ENCODE peak calls at places on chromosomes 11 and 22, in four cellular contexts. H is keratinocyte, B is tibial nerve, G is right lobe of liver. V is an unnamed sample.

GRCh38 chr11:72328366-72329224 is 84.6 kb upstream of the PHOX2A start:
- DNase-seq in G (no peak), H (no peak), B (no peak), V (no peak)

GRCh38 chr22:37999640-38000272 is 15.4 kb upstream of the SOX10 start:
- DNase-seq in B (no peak), H (peak; percentile 88), G (no peak), V (no peak)

GRCh38 chr11:12862761-12863469 is 146.2 kb upstream of the RASSF10 start:
- DNase-seq in B (peak; percentile 38), G (peak; percentile 34), H (no peak), V (no peak)

GRCh38 chr11:83317757-83318548 is 31.8 kb upstream of the CCDC90B start:
- DNase-seq in H (no peak), G (no peak), B (no peak), V (no peak)

GRCh38 chr11:67352546-67353316 is 615 bp downstream of the POLD4 start:
- DNase-seq in H (no peak), G (peak; percentile 61), B (no peak), V (no peak)

GRCh38 chr22:32802291-32802826 is 854 bp downstream of the TIMP3 start:
- DNase-seq in G (no peak), B (no peak), H (no peak), V (no peak)

GRCh38 chr11:37504066-37504611 is 906.1 kb upstream of the RAG2 start:
- DNase-seq in B (no peak), H (peak; percentile 21), G (no peak), V (no peak)

GRCh38 chr11:39678996-39679395 is 1780.5 kb downstream of the LRRC4C start:
- DNase-seq in H (no peak), G (no peak), B (no peak), V (no peak)

GRCh38 chr22:29146101-29146560 is 59.6 kb upstream of the EMID1 start:
- DNase-seq in G (no peak), H (no peak), B (no peak), V (no peak)

GRCh38 chr22:45284705-45285305 is at the start of gene UPK3A:
- DNase-seq in H (no peak), B (no peak), G (peak; percentile 84), V (no peak)

GRCh38 chr22:28718044-28718443 is 23.6 kb downstream of the CHEK2 start:
- DNase-seq in G (no peak), H (no peak), B (no peak), V (no peak)

GRCh38 chr22:47296405-47297260 is 534.2 kb downstream of the TBC1D22A start:
- DNase-seq in H (no peak), B (no peak), G (no peak), V (peak; percentile 52)

GRCh38 chr11:134052988-134053945 is 15.6 kb upstream of the JAM3 start:
- DNase-seq in B (no peak), G (no peak), H (no peak), V (no peak)

GRCh38 chr22:38230108-38230825 is 28.5 kb downstream of the MAFF start:
- DNase-seq in G (peak; percentile 51), H (no peak), B (no peak), V (no peak)

GRCh38 chr11:132784441-132784840 is 747.9 kb downstream of the OPCML start:
- DNase-seq in G (no peak), H (no peak), B (no peak), V (no peak)

GRCh38 chr22:31211504-31211861 is 615 bp upstream of the LIMK2 start:
- DNase-seq in H (no peak), G (no peak), B (no peak), V (no peak)

GRCh38 chr11:131745405-131745804 is 375.0 kb downstream of the NTM start:
- DNase-seq in B (no peak), G (no peak), H (no peak), V (no peak)

GRCh38 chr11:43788394-43788793 is 92.2 kb upstream of the ALKBH3 start:
- DNase-seq in G (no peak), B (no peak), H (no peak), V (no peak)

GRCh38 chr11:122099345-122100045 is 16.5 kb downstream of the BLID start:
- DNase-seq in H (no peak), G (no peak), B (no peak), V (no peak)

GRCh38 chr11:96303067-96303466 is 39.9 kb downstream of the MAML2 start:
- DNase-seq in G (no peak), B (no peak), H (no peak), V (no peak)

GRCh38 chr22:47129902-47130301 is 367.5 kb downstream of the TBC1D22A start:
- DNase-seq in G (peak; percentile 18), H (peak; percentile 62), B (no peak), V (no peak)

GRCh38 chr11:131910491-131911387 is 540.3 kb downstream of the NTM start:
- DNase-seq in G (no peak), B (no peak), H (no peak), V (no peak)

GRCh38 chr11:78228467-78228866 is 39.7 kb downstream of the USP35 start:
- DNase-seq in H (no peak), B (no peak), G (no peak), V (peak; percentile 56)

GRCh38 chr22:35648066-35649025 is at the start of gene APOL6:
- DNase-seq in G (peak; percentile 39), B (no peak), H (no peak), V (no peak)

GRCh38 chr11:58495906-58496305 is 12.0 kb downstream of the OR5B21 start:
- DNase-seq in B (no peak), H (no peak), G (no peak), V (no peak)

GRCh38 chr11:11313426-11313825 is 39.6 kb downstream of the CSNK2A3 start:
- DNase-seq in G (peak; percentile 57), H (peak; percentile 50), B (no peak), V (peak; percentile 62)

GRCh38 chr11:88353386-88353785 is 15.8 kb upstream of the CTSC start:
- DNase-seq in H (no peak), B (no peak), G (no peak), V (no peak)

GRCh38 chr11:118956094-118956846 is at the start of gene UPK2:
- DNase-seq in B (peak; percentile 77), H (peak; percentile 36), G (peak; percentile 91), V (peak; percentile 89)

GRCh38 chr11:127648604-127649003 is 648.0 kb upstream of the KIRREL3 start:
- DNase-seq in G (no peak), H (no peak), B (no peak), V (no peak)

GRCh38 chr11:127651175-127651887 is 650.8 kb upstream of the KIRREL3 start:
- DNase-seq in H (no peak), B (no peak), G (no peak), V (no peak)

GRCh38 chr11:127651888-127652221 is 651.3 kb upstream of the KIRREL3 start:
- DNase-seq in H (no peak), B (no peak), G (no peak), V (no peak)

GRCh38 chr11:127649071-127649470 is 648.5 kb upstream of the KIRREL3 start:
- DNase-seq in B (no peak), G (no peak), H (no peak), V (no peak)

DNA sequence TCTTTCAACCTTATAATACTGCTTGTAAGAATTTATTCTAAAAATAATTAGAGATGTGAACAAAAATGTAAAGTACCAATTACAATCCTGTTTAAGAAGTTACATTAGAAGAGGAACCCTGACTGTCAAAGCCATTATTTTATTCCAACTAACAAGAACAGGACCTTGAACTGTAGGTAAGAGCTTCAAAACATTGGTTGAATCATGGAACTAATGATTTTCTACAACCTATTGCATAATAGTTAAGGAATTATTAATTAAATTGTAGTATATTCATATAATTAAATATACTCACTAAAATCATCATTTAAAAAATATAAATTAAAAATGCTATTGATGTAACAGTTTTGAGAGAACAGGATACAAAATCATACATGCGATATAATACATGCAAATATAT is 649.4 kb upstream of the KIRREL3 start:
- DNase-seq in G (no peak), H (no peak), B (no peak), V (no peak)
- H3K9me3 ChIP-seq in G (no peaks in the 10 kb centered on the region), H (no peaks in the 10 kb centered on the region), B (no peaks in the 10 kb centered on the region), V (no peaks in the 10 kb centered on the region)

DNA sequence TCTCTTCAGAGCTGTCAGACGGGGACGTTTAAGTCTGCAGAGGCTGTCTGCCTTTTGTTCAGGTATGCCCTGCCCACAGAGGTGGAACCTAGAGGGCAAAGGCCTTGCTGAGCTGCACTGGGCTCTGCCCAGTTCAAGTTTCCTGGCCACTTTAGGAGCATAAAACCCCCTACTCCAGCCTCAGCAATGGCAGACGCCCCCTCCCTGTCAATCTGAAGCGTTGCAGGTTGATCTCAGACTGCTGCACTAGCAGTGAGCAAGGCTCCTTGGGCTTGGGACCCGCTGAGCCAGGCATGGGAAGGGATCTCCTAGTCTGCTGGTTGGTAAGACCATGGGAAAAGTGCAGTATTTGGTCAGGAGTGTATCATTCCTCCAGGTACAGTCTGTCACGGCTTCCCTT is 66.6 kb upstream of the TP53I11 start:
- DNase-seq in B (no peak), G (no peak), H (no peak), V (no peak)
- TF ChIP-seq CTCF in B (no peak), G (no peak), H (no peak), V (no peak)

GRCh38 chr22:23213031-23213555 is 32.8 kb downstream of the BCR start:
- DNase-seq in G (peak; percentile 16), B (no peak), H (no peak), V (no peak)

GRCh38 chr22:23212061-23213030 is 32.0 kb downstream of the BCR start:
- DNase-seq in H (no peak), G (peak; percentile 8), B (no peak), V (no peak)

GRCh38 chr22:23215294-23216204 is 35.2 kb downstream of the BCR start:
- DNase-seq in G (peak; percentile 2), B (no peak), H (peak; percentile 21), V (no peak)

GRCh38 chr22:23214398-23214797 is 34.1 kb downstream of the BCR start:
- DNase-seq in B (no peak), G (no peak), H (no peak), V (no peak)

DNA sequence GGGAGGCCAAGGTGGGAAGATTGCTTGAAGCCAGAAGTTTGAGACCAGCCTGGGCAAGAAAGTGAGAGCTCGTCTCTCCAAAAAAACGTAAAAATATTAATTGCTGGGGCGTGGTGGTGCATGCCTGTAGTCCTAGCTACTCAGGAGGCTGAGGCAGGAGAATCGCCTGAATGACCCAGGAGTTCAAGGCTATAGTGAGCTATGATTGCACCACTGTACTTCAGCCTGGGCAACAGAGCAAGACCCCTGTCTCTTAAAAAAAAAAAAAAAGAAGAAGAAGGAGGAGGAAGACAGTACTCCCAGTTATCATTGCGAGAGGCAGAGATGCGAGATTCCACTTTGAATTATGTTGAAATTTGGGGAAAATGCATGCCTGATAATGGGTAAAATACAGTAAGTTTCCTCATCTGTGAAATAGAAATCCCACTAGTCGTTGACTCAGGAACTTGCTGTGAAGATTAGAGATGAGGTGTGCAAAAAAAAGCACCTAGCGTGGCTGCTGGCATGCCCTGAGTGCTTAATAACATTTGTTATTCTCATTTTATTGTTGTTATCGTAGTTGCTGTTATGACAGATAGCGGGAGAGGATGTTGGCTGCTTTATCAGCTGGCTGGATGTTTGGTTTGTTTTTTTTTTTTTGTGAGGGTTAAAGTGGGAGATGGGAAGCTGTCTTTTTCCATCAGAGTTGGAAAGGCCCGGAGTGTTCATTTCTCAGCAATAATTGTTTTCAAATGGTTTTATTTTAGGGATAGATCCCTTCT is 33.5 kb downstream of the BCR start:
- DNase-seq in B (no peak), G (peak; percentile 2), H (no peak), V (no peak)
- H3K4me1 ChIP-seq in B (peaks cover 27% of the 10 kb centered on the region), G (peaks cover 21% of the 10 kb centered on the region), H (peaks cover 10% of the 10 kb centered on the region), V (peaks cover 66% of the 10 kb centered on the region)

DNA sequence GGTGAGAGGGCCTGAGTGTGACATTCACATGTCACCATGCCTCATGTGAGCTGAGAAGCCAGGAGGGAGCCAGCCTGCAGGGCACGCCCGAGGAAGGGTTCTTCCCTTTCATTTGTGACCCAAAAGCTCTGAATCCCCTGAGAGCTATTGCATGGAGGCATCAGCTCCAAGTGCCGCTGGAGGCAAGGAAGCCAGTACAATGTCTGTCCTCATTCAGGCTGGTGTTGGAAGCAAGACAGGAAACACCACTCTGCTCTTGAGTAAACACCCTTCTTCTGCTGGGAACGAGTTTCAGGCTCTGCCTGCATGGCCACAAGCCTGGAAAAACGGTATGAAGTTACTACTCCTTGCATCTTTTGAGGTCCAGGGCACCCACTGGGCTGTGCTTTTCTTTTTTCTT is 83.8 kb upstream of the LARGE1 start:
- DNase-seq in H (no peak), B (no peak), G (no peak), V (no peak)
- H3K9me3 ChIP-seq in H (peaks cover 2% of the 10 kb centered on the region), B (no peaks in the 10 kb centered on the region), G (no peaks in the 10 kb centered on the region), V (peaks cover 21% of the 10 kb centered on the region)

V was measured in right atrium auricular region.